ENCODE peak calls at places on chromosomes 6 and 20, in ten cellular contexts. One of them, this sample, is unnamed.

GRCh38 chr6:17454316-17455005 is 61.1 kb downstream of the CAP2 start:
- DNase-seq in stimulated activated CD4-positive, alpha-beta T cell treated with anti-CD3 and anti-CD28 coated beads, Interleukin-1b, Interleukin-23, amount 100 ng/mL, for 24 hours: no peak
- DNase-seq in GM13977: no peak
- DNase-seq in RWPE1: no peak
- DNase-seq in HEK293T: no peak
- DNase-seq in fibroblast of mammary gland: peak
- DNase-seq in A172: no peak
- DNase-seq in NCI-H1092: no peak
- DNase-seq in SW480: no peak
- DNase-seq in stimulated activated CD8-positive, alpha-beta memory T cell treated with anti-CD3 and anti-CD28 coated beads, Interleukin-2, amount 100 ng/mL, for 1 hour: no peak
- DNase-seq in this sample: no peak

GRCh38 chr6:111980168-111980567 is 73.7 kb upstream of the CCN6 start:
- DNase-seq in RWPE1: no peak
- DNase-seq in stimulated activated CD8-positive, alpha-beta memory T cell treated with anti-CD3 and anti-CD28 coated beads, Interleukin-2, amount 100 ng/mL, for 1 hour: no peak
- DNase-seq in SW480: no peak
- DNase-seq in fibroblast of mammary gland: peak
- DNase-seq in NCI-H1092: no peak
- DNase-seq in HEK293T: no peak
- DNase-seq in A172: no peak
- DNase-seq in GM13977: no peak
- DNase-seq in stimulated activated CD4-positive, alpha-beta T cell treated with anti-CD3 and anti-CD28 coated beads, Interleukin-1b, Interleukin-23, amount 100 ng/mL, for 24 hours: no peak
- DNase-seq in this sample: no peak

GRCh38 chr6:109660526-109660925 is 30.5 kb downstream of the AK9 start:
- DNase-seq in stimulated activated CD8-positive, alpha-beta memory T cell treated with anti-CD3 and anti-CD28 coated beads, Interleukin-2, amount 100 ng/mL, for 1 hour: no peak
- DNase-seq in fibroblast of mammary gland: no peak
- DNase-seq in stimulated activated CD4-positive, alpha-beta T cell treated with anti-CD3 and anti-CD28 coated beads, Interleukin-1b, Interleukin-23, amount 100 ng/mL, for 24 hours: no peak
- DNase-seq in GM13977: no peak
- DNase-seq in HEK293T: no peak
- DNase-seq in RWPE1: no peak
- DNase-seq in A172: peak
- DNase-seq in NCI-H1092: no peak
- DNase-seq in SW480: no peak
- DNase-seq in this sample: peak

GRCh38 chr6:121187200-121187832 is 147.0 kb downstream of the TBC1D32 start:
- DNase-seq in RWPE1: no peak
- DNase-seq in NCI-H1092: no peak
- DNase-seq in fibroblast of mammary gland: no peak
- DNase-seq in stimulated activated CD8-positive, alpha-beta memory T cell treated with anti-CD3 and anti-CD28 coated beads, Interleukin-2, amount 100 ng/mL, for 1 hour: no peak
- DNase-seq in SW480: no peak
- DNase-seq in GM13977: no peak
- DNase-seq in A172: no peak
- DNase-seq in stimulated activated CD4-positive, alpha-beta T cell treated with anti-CD3 and anti-CD28 coated beads, Interleukin-1b, Interleukin-23, amount 100 ng/mL, for 24 hours: no peak
- DNase-seq in HEK293T: no peak
- DNase-seq in this sample: no peak

GRCh38 chr6:57294829-57295228 is 22.6 kb upstream of the PRIM2 start:
- DNase-seq in fibroblast of mammary gland: peak
- DNase-seq in A172: no peak
- DNase-seq in stimulated activated CD8-positive, alpha-beta memory T cell treated with anti-CD3 and anti-CD28 coated beads, Interleukin-2, amount 100 ng/mL, for 1 hour: no peak
- DNase-seq in NCI-H1092: no peak
- DNase-seq in SW480: no peak
- DNase-seq in stimulated activated CD4-positive, alpha-beta T cell treated with anti-CD3 and anti-CD28 coated beads, Interleukin-1b, Interleukin-23, amount 100 ng/mL, for 24 hours: no peak
- DNase-seq in GM13977: no peak
- DNase-seq in HEK293T: no peak
- DNase-seq in RWPE1: no peak
- DNase-seq in this sample: no peak

GRCh38 chr6:106159531-106159940 is 73.4 kb downstream of the PRDM1 start:
- DNase-seq in stimulated activated CD4-positive, alpha-beta T cell treated with anti-CD3 and anti-CD28 coated beads, Interleukin-1b, Interleukin-23, amount 100 ng/mL, for 24 hours: no peak
- DNase-seq in fibroblast of mammary gland: peak
- DNase-seq in RWPE1: peak
- DNase-seq in A172: peak
- DNase-seq in GM13977: no peak
- DNase-seq in NCI-H1092: no peak
- DNase-seq in SW480: no peak
- DNase-seq in HEK293T: no peak
- DNase-seq in stimulated activated CD8-positive, alpha-beta memory T cell treated with anti-CD3 and anti-CD28 coated beads, Interleukin-2, amount 100 ng/mL, for 1 hour: no peak
- DNase-seq in this sample: peak

GRCh38 chr20:33793011-33793931 is 17.9 kb upstream of the CHMP4B start:
- DNase-seq in NCI-H1092: no peak
- DNase-seq in SW480: peak
- DNase-seq in stimulated activated CD8-positive, alpha-beta memory T cell treated with anti-CD3 and anti-CD28 coated beads, Interleukin-2, amount 100 ng/mL, for 1 hour: no peak
- DNase-seq in RWPE1: no peak
- DNase-seq in GM13977: peak
- DNase-seq in HEK293T: no peak
- DNase-seq in A172: peak
- DNase-seq in fibroblast of mammary gland: peak
- DNase-seq in stimulated activated CD4-positive, alpha-beta T cell treated with anti-CD3 and anti-CD28 coated beads, Interleukin-1b, Interleukin-23, amount 100 ng/mL, for 24 hours: no peak
- DNase-seq in this sample: no peak

GRCh38 chr6:16723833-16724232 is 37.4 kb downstream of the ATXN1 start:
- DNase-seq in fibroblast of mammary gland: peak
- DNase-seq in A172: peak
- DNase-seq in stimulated activated CD4-positive, alpha-beta T cell treated with anti-CD3 and anti-CD28 coated beads, Interleukin-1b, Interleukin-23, amount 100 ng/mL, for 24 hours: no peak
- DNase-seq in HEK293T: no peak
- DNase-seq in stimulated activated CD8-positive, alpha-beta memory T cell treated with anti-CD3 and anti-CD28 coated beads, Interleukin-2, amount 100 ng/mL, for 1 hour: no peak
- DNase-seq in GM13977: no peak
- DNase-seq in RWPE1: peak
- DNase-seq in NCI-H1092: no peak
- DNase-seq in SW480: peak
- DNase-seq in this sample: peak

GRCh38 chr6:133701633-133702331 is 187.1 kb upstream of the TCF21 start:
- DNase-seq in RWPE1: no peak
- DNase-seq in fibroblast of mammary gland: peak
- DNase-seq in SW480: no peak
- DNase-seq in A172: no peak
- DNase-seq in GM13977: no peak
- DNase-seq in NCI-H1092: no peak
- DNase-seq in stimulated activated CD4-positive, alpha-beta T cell treated with anti-CD3 and anti-CD28 coated beads, Interleukin-1b, Interleukin-23, amount 100 ng/mL, for 24 hours: no peak
- DNase-seq in HEK293T: no peak
- DNase-seq in stimulated activated CD8-positive, alpha-beta memory T cell treated with anti-CD3 and anti-CD28 coated beads, Interleukin-2, amount 100 ng/mL, for 1 hour: no peak
- DNase-seq in this sample: peak

GRCh38 chr20:59644371-59644939 is 40.1 kb downstream of the PHACTR3 start:
- DNase-seq in RWPE1: no peak
- DNase-seq in HEK293T: no peak
- DNase-seq in NCI-H1092: no peak
- DNase-seq in stimulated activated CD8-positive, alpha-beta memory T cell treated with anti-CD3 and anti-CD28 coated beads, Interleukin-2, amount 100 ng/mL, for 1 hour: no peak
- DNase-seq in fibroblast of mammary gland: no peak
- DNase-seq in stimulated activated CD4-positive, alpha-beta T cell treated with anti-CD3 and anti-CD28 coated beads, Interleukin-1b, Interleukin-23, amount 100 ng/mL, for 24 hours: no peak
- DNase-seq in SW480: no peak
- DNase-seq in GM13977: no peak
- DNase-seq in A172: no peak
- DNase-seq in this sample: no peak

GRCh38 chr6:96537726-96538125 is 16.1 kb downstream of the UFL1 start:
- DNase-seq in NCI-H1092: peak
- DNase-seq in fibroblast of mammary gland: no peak
- DNase-seq in GM13977: no peak
- DNase-seq in A172: no peak
- DNase-seq in HEK293T: no peak
- DNase-seq in SW480: no peak
- DNase-seq in stimulated activated CD8-positive, alpha-beta memory T cell treated with anti-CD3 and anti-CD28 coated beads, Interleukin-2, amount 100 ng/mL, for 1 hour: no peak
- DNase-seq in stimulated activated CD4-positive, alpha-beta T cell treated with anti-CD3 and anti-CD28 coated beads, Interleukin-1b, Interleukin-23, amount 100 ng/mL, for 24 hours: no peak
- DNase-seq in RWPE1: no peak
- DNase-seq in this sample: no peak

This sample was measured in MCF 10A.